ENCODE peak calls at places on chromosomes 7 and 10, in eight cellular contexts. S, R, W, T, P, N, L and Y are unnamed samples.

GRCh38 chr10:88754272-88754671 is 5.5 kb upstream of the LIPN start:
- DNase-seq in S (no peak), R (no peak), W (no peak), T (no peak), P (peak; percentile 85), N (no peak), L (no peak), Y (no peak)

GRCh38 chr7:29239638-29240037 is 45.1 kb downstream of the CHN2 start:
- DNase-seq in S (no peak), R (peak; percentile 67), W (no peak), T (no peak), P (no peak), N (no peak), L (peak; percentile 58), Y (no peak)

GRCh38 chr7:17660116-17660515 is 280.2 kb downstream of the SNX13 start:
- DNase-seq in S (no peak), R (no peak), W (no peak), T (no peak), P (peak; percentile 89), N (no peak), L (no peak), Y (no peak)

GRCh38 chr10:74642901-74643585 is 183.4 kb upstream of the KAT6B start:
- DNase-seq in S (no peak), R (no peak), W (no peak), T (no peak), P (no peak), N (no peak), L (no peak), Y (no peak)

GRCh38 chr7:128164955-128165670 is 76.0 kb upstream of the LEP start:
- DNase-seq in S (no peak), R (no peak), W (no peak), T (no peak), P (no peak), N (no peak), L (no peak), Y (no peak)

GRCh38 chr10:119302591-119303253 is 95.4 kb downstream of the GRK5 start:
- DNase-seq in S (no peak), R (no peak), W (no peak), T (no peak), P (no peak), N (no peak), L (no peak), Y (no peak)

GRCh38 chr7:93894426-93894825 is 3.9 kb upstream of the TFPI2 start:
- DNase-seq in S (no peak), R (no peak), W (no peak), T (no peak), P (no peak), N (no peak), L (no peak), Y (no peak)

GRCh38 chr7:99837649-99838361 is 10.0 kb downstream of the CYP3A43 start:
- DNase-seq in S (no peak), R (no peak), W (no peak), T (no peak), P (peak; percentile 8), N (no peak), L (no peak), Y (no peak)

GRCh38 chr7:33979807-33980355 is 74.5 kb downstream of the BMPER start:
- DNase-seq in S (no peak), R (no peak), W (no peak), T (no peak), P (peak; percentile 98), N (no peak), L (no peak), Y (no peak)

GRCh38 chr7:123079021-123079420 is 83.5 kb upstream of the TAS2R16 start:
- DNase-seq in S (no peak), R (no peak), W (no peak), T (no peak), P (no peak), N (no peak), L (no peak), Y (no peak)

GRCh38 chr10:125761961-125762360 is 13.7 kb downstream of the MMP21 start:
- DNase-seq in S (no peak), R (no peak), W (no peak), T (no peak), P (no peak), N (no peak), L (no peak), Y (no peak)

GRCh38 chr7:122975341-122975740 is 20.2 kb downstream of the TAS2R16 start:
- DNase-seq in S (no peak), R (peak; percentile 15), W (no peak), T (no peak), P (no peak), N (no peak), L (no peak), Y (no peak)

GRCh38 chr10:122207596-122207995 is 63.5 kb upstream of the BTBD16 start:
- DNase-seq in S (no peak), R (no peak), W (peak; percentile 87), T (no peak), P (no peak), N (no peak), L (no peak), Y (no peak)

GRCh38 chr10:102467971-102468438 is 16.7 kb upstream of the C10orf95 start:
- DNase-seq in S (no peak), R (no peak), W (no peak), T (no peak), P (no peak), N (no peak), L (no peak), Y (no peak)

GRCh38 chr7:79528421-79528820 is 75.0 kb upstream of the MAGI2 start:
- DNase-seq in S (no peak), R (peak; percentile 4), W (no peak), T (no peak), P (no peak), N (no peak), L (no peak), Y (no peak)

GRCh38 chr7:106282374-106282773 is 2.4 kb downstream of the NAMPT start:
- DNase-seq in S (no peak), R (no peak), W (no peak), T (no peak), P (no peak), N (no peak), L (no peak), Y (no peak)

GRCh38 chr7:20270371-20270770 is 53.2 kb upstream of the MACC1 start:
- DNase-seq in S (no peak), R (no peak), W (no peak), T (no peak), P (no peak), N (no peak), L (no peak), Y (no peak)

GRCh38 chr7:20269726-20270125 is 52.5 kb upstream of the MACC1 start:
- DNase-seq in S (no peak), R (no peak), W (no peak), T (no peak), P (peak; percentile 56), N (no peak), L (no peak), Y (no peak)

GRCh38 chr7:20264623-20265022 is 47.4 kb upstream of the MACC1 start:
- DNase-seq in S (no peak), R (no peak), W (no peak), T (no peak), P (no peak), N (no peak), L (no peak), Y (no peak)

GRCh38 chr7:20268832-20269231 is 51.6 kb upstream of the MACC1 start:
- DNase-seq in S (no peak), R (no peak), W (no peak), T (no peak), P (peak; percentile 9), N (no peak), L (no peak), Y (no peak)

GRCh38 chr7:20267482-20267881 is 50.3 kb upstream of the MACC1 start:
- DNase-seq in S (no peak), R (peak; percentile 38), W (no peak), T (no peak), P (no peak), N (peak; percentile 21), L (peak; percentile 26), Y (no peak)
- TF ChIP-seq CTCF in S (no peak), R (no peak), W (no peak), T (no peak), P (no peak), N (no peak), L (no peak), Y (no peak)

DNA sequence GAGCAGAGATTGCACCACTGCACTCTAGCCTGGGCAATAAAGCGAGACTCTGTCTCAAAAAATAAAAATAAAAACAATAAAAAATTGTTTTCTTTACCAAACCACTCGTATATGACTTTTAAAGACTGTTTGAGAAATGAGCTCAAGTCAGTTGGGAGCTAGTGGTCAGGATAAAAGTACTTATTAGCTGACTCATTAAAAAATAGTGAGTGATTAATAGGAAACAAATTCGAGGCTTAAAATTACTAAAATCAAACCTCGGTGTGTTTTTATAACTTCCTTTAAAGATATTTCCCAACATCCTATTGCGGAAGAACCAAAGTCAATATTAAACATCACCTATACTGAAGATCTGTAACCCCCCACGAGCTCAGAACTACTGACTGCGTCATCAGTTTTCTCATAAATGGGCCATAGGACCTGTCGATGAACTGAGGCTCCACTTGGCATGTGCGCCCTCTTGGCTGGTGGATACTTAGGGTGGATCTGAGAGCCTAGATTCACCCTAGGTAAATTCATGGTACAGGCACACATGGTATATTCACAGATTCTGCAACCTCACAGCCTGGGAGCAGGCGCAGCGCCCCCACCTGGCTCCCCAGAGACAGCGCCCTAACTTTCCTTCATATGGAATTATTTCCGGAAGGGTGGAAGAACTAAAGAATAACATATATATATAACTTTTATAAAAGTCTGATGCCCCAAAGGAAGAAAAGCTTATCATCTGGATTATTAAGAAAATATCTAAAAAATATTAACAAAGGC is 9.2 kb downstream of the MKI67 start:
- DNase-seq in S (no peak), R (no peak), W (no peak), T (no peak), P (no peak), N (no peak), L (peak; percentile 28), Y (no peak)
- TF ChIP-seq CTCF in S (no peak), R (no peak), W (peak; percentile 31), T (no peak), P (no peak), N (no peak), L (peak; percentile 60), Y (no peak)

GRCh38 chr7:112556633-112557032 is 75.8 kb downstream of the LSMEM1 start:
- DNase-seq in S (no peak), R (no peak), W (no peak), T (no peak), P (no peak), N (no peak), L (no peak), Y (no peak)

GRCh38 chr7:112550468-112551060 is 69.8 kb downstream of the LSMEM1 start:
- DNase-seq in S (no peak), R (peak; percentile 45), W (peak; percentile 49), T (peak; percentile 73), P (peak; percentile 70), N (no peak), L (no peak), Y (no peak)

GRCh38 chr7:112554591-112554990 is 73.8 kb downstream of the LSMEM1 start:
- DNase-seq in S (no peak), R (no peak), W (no peak), T (no peak), P (no peak), N (no peak), L (no peak), Y (no peak)
- TF ChIP-seq CTCF in S (no peak), R (no peak), W (no peak), T (no peak), P (peak; percentile 22), N (no peak), L (no peak), Y (no peak)

GRCh38 chr7:158325530-158326381 is 261.9 kb downstream of the PTPRN2 start:
- DNase-seq in S (no peak), R (no peak), W (peak; percentile 77), T (no peak), P (no peak), N (no peak), L (peak; percentile 89), Y (no peak)
- TF ChIP-seq CTCF in S (peak; percentile 50), R (no peak), W (no peak), T (no peak), P (no peak), N (no peak), L (peak; percentile 48), Y (no peak)